ENCODE peak calls at places on chromosome 19, in eight cellular contexts. T is astrocyte, E is upper lobe of right lung, G is BJ, Z is ovary, X is thoracic aorta, P is HCT116, Y is IMR-90. M is an unnamed sample.

GRCh38 chr19:11142528-11143171 is 12.9 kb downstream of the SPC24 start:
- DNase-seq in X (peak), G (peak), P (peak), T (peak), Y (peak), Z (peak), E (peak), M (peak)

GRCh38 chr19:46374526-46375475 is 27.9 kb downstream of the PPP5C start:
- DNase-seq in G (no peak), Y (no peak), T (no peak), X (no peak), Z (no peak), P (no peak), E (peak), M (no peak)

GRCh38 chr19:46201413-46202310 is 27.9 kb upstream of the IGFL1 start:
- DNase-seq in E (no peak), Y (no peak), T (no peak), P (no peak), Z (no peak), G (no peak), X (no peak), M (no peak)

GRCh38 chr19:46736544-46737274 is 9.1 kb upstream of the FKRP start:
- DNase-seq in Z (no peak), Y (no peak), E (peak), P (no peak), G (no peak), X (no peak), T (no peak), M (no peak)

GRCh38 chr19:6173190-6173589 is 37.7 kb downstream of the ACSBG2 start:
- DNase-seq in G (no peak), E (no peak), Y (no peak), T (no peak), P (no peak), Z (no peak), X (no peak), M (no peak)

GRCh38 chr19:33888665-33889064 is 92.0 kb downstream of the KCTD15 start:
- DNase-seq in P (no peak), E (no peak), G (no peak), Z (no peak), T (no peak), X (no peak), Y (no peak), M (no peak)

GRCh38 chr19:15284896-15285295 is 47.4 kb downstream of the BRD4 start:
- DNase-seq in Y (no peak), X (no peak), G (no peak), P (no peak), T (no peak), Z (no peak), E (no peak), M (no peak)

GRCh38 chr19:45769821-45770191 is 754 bp upstream of the SIX5 start:
- DNase-seq in X (no peak), P (no peak), Z (peak), T (no peak), G (no peak), E (no peak), Y (peak), M (no peak)

GRCh38 chr19:46614114-46614701 is 10.7 kb downstream of the PTGIR start:
- DNase-seq in X (no peak), P (peak), E (peak), T (peak), G (no peak), Y (peak), Z (peak), M (no peak)

GRCh38 chr19:10788146-10788545 is 47.9 kb downstream of the TMED1 start:
- DNase-seq in T (no peak), E (no peak), X (no peak), Y (no peak), P (no peak), G (no peak), Z (no peak), M (no peak)

GRCh38 chr19:42653841-42654240 is 59.1 kb upstream of the CEACAM8 start:
- DNase-seq in Z (no peak), X (no peak), G (no peak), T (no peak), P (no peak), E (no peak), Y (no peak), M (no peak)
- H3K4me3 ChIP-seq in Z (no peak), X (no peak), G (no peak), T (no peak), P (no peak), E (no peak), Y (no peak), M (no peak)

DNA sequence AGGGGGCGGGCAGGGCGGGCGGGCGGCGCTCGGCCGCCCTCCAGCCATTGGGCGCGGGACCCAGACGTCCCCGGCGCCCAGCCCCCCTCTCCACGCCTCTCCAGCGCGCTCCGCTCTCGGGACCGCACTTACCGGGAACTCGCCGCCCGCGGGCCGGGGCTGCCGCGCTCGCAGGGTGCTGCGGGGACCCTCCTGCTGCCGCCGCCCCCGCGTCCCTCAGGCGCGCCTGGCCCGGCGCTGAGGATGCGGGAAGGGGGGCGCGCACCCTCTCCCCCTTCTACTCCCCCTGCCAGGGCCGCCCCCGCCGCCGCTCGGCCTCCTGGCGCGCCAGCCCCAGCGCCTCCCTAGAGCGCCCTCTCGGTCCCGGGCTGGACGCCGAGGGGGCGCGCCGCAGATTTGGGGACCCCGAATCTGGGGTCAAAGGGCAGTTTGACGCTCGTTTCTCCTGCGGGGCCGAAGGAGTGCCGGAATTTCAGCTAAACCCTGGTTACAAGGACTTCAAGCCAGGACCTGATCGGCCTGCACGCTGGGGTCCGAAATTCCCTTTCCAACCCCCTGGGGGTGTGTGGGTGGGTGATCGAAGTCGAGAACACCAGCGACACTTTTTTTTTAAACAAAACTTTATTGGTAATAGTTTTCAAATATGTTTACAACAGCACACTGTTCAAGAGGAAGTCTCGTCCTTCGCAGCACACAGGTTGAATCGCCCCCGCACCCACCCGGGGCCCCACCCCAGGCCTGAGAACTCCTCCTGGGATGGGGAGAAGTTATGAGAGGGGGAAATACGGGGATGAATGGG is 734 bp upstream of the SAMD1 start:
- DNase-seq in X (no peak), Z (no peak), T (peak), Y (peak), P (no peak), E (peak), G (no peak), M (no peak)
- TF ChIP-seq CTCF in X (peak), Z (no peak), T (no peak), Y (peak), P (peak), E (peak), G (peak), M (peak)

GRCh38 chr19:55320844-55321419 is 4.2 kb downstream of the TMEM150B start:
- DNase-seq in G (no peak), Y (no peak), X (no peak), Z (no peak), P (no peak), E (no peak), T (no peak), M (no peak)

GRCh38 chr19:55321466-55321865 is 3.7 kb downstream of the TMEM150B start:
- DNase-seq in Z (no peak), E (no peak), G (no peak), P (no peak), T (no peak), X (no peak), Y (no peak), M (no peak)

GRCh38 chr19:55322495-55322894 is 2.6 kb downstream of the TMEM150B start:
- DNase-seq in X (no peak), Y (no peak), T (no peak), G (no peak), P (no peak), E (no peak), Z (no peak), M (no peak)

GRCh38 chr19:55324705-55325104 is 436 bp downstream of the TMEM150B start:
- DNase-seq in P (no peak), Z (no peak), G (no peak), E (no peak), X (no peak), Y (no peak), T (no peak), M (no peak)

GRCh38 chr19:55325172-55325571 is at the start of gene TMEM150B:
- DNase-seq in P (no peak), E (no peak), Z (no peak), T (no peak), G (no peak), Y (no peak), X (no peak), M (no peak)
- H3K4me3 ChIP-seq in P (no peak), E (peak), Z (no peak), T (no peak), G (no peak), Y (no peak), X (peak), M (no peak)

DNA sequence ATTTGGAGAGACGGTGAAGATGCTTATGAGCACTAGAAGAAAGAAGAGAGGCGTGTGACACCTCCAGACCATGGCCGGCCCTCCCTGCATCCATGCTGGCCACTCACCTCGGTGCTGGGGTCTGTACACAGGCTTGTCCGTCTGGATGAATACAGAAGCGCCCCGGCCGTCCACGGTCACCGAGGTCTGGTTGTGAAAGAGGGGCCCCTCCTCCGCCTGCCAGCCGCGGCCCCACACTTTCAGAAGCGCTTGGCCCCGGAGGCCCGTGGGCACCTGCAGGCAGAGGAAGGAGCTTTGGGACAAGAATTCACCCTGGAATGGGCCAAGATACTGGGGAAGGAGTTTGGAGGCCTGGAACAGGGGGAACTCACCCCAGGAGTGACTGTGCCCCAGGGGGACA is 15.1 kb downstream of the CPAMD8 start:
- DNase-seq in P (no peak), T (no peak), Y (no peak), E (no peak), G (no peak), X (no peak), Z (no peak), M (no peak)
- TF ChIP-seq CTCF in P (no peak), T (no peak), Y (no peak), E (no peak), G (no peak), X (no peak), Z (no peak), M (no peak)

DNA sequence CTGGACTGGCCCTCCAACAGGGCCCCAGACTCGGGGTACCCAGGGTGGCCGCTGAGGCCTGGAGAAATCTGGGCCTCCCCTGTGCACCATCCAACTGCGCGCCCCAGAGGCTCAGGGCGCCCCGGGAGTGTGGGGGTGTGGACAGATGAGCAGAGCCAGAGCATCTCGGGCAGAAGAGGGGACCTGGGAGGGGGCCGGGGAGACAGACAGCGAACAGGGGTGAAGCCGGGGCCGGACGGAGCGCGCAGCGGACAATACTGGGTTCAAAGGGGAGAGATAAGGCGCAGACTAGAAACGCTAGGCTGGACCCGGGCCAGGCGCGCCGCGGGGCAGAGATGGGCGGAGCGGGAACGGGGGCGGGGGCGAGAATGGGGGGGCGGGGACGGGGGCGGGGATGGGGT is 460 bp upstream of the CERS4 start:
- DNase-seq in Y (no peak), T (no peak), Z (no peak), P (no peak), E (no peak), G (no peak), X (no peak), M (no peak)
- H3K4me3 ChIP-seq in Y (peak), T (peak), Z (peak), P (peak), E (peak), G (peak), X (peak), M (no peak)

GRCh38 chr19:47848871-47849473 is 10.1 kb upstream of the TPRX2 start:
- DNase-seq in G (no peak), T (no peak), E (peak), Z (no peak), X (no peak), P (peak), Y (no peak), M (no peak)
- TF ChIP-seq CTCF in G (peak), T (peak), E (peak), Z (no peak), X (peak), P (peak), Y (peak), M (peak)

GRCh38 chr19:2058570-2059421 is 7.8 kb upstream of the MKNK2 start:
- DNase-seq in G (no peak), X (no peak), T (no peak), Z (no peak), P (no peak), E (no peak), Y (no peak), M (no peak)
- H3K4me3 ChIP-seq in G (no peak), X (no peak), T (no peak), Z (no peak), P (peak), E (no peak), Y (no peak), M (no peak)

GRCh38 chr19:5083547-5083965 is 114.6 kb downstream of the KDM4B start:
- DNase-seq in E (no peak), P (no peak), G (no peak), X (no peak), Z (peak), Y (no peak), T (no peak), M (no peak)

GRCh38 chr19:5085566-5085965 is 116.7 kb downstream of the KDM4B start:
- DNase-seq in T (no peak), Z (no peak), E (no peak), Y (no peak), G (no peak), P (no peak), X (no peak), M (no peak)

GRCh38 chr19:5086232-5086631 is 117.3 kb downstream of the KDM4B start:
- DNase-seq in E (no peak), Y (no peak), Z (no peak), T (no peak), X (no peak), P (no peak), G (no peak), M (no peak)

GRCh38 chr19:5089283-5089682 is 120.4 kb downstream of the KDM4B start:
- DNase-seq in Y (no peak), G (no peak), Z (no peak), T (no peak), E (no peak), P (no peak), X (no peak), M (no peak)

DNA sequence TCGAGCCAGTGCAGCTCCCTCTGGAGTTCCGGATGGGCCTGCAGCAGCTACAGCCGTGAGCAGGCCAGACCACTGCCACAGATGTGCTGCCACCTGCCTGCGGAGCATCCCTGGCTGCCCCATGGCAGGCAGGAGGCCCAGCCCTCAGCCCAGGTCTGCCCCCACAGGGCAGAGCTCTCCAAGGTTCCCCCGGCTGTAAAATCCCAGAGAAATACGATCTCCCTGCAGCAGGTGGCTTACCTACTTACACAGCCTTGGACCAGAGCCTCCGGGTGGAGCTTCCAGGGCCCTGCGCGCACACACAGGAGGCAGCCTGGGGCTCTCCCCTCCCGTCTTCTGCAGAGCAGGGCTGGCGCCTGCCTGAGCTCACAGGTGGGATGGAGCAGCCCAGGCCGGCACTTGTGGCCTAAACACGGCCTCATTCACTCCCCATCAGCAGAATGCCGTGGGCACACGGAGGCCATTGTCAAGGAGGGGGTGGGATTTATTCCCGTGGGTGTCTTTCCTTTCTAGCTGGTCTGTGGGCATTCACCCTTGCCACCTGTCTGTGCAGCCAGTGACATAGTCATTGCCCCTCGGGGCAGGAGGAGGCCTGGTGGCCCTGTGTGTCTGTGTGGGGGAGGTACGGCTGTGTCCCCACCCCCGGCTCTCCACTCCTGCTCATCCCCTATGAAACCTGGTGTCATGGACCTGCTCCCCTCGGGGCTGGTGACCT is 118.0 kb downstream of the KDM4B start:
- DNase-seq in X (no peak), E (no peak), Z (no peak), Y (no peak), G (no peak), T (no peak), P (no peak), M (no peak)
- TF ChIP-seq CTCF in X (no peak), E (no peak), Z (no peak), Y (no peak), G (no peak), T (no peak), P (peak), M (no peak)

GRCh38 chr19:32748948-32749347 is 29.4 kb downstream of the TDRD12 start:
- DNase-seq in E (no peak), T (no peak), G (no peak), P (no peak), X (no peak), Y (no peak), Z (no peak), M (no peak)
- H3K4me3 ChIP-seq in E (no peak), T (no peak), G (no peak), P (no peak), X (no peak), Y (no peak), Z (no peak), M (no peak)

DNA sequence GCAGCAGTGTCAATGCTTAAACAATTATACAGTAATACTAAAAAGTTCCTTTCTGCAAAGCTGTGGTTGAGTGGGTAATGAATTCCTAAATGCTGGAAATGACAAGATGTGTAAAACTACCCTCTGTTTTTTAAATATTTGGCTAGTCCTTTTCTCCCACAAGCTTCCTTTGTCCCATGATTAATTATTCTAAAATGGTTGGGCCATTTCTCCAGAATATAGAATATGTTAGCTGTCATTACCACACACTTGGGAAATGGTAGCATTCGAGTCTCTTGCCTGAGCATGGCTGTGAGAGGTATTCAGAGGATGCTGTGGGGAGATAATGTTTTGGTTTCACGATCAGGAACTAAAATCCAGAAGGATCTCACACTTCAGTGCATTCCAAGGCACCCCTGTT is 1185.8 kb downstream of the UQCRFS1 start:
- DNase-seq in X (no peak), P (no peak), Z (no peak), G (no peak), Y (no peak), T (peak), E (no peak), M (no peak)
- TF ChIP-seq CTCF in X (no peak), P (no peak), Z (no peak), G (no peak), Y (no peak), T (no peak), E (no peak), M (no peak)